ENCODE peak calls at places on chromosomes 2 and 18, in five cellular contexts. W is GM12891, J is NAMALWA, U is nephron progenitor cell, Q is K562. E is an unnamed sample.
A peak's percentile ranks its signal among the peaks of the same experiment; 100 is the strongest.

GRCh38 chr2:120793682-120794403 is 58.2 kb downstream of the GLI2 start:
- DNase-seq in U (no peak), Q (no peak), J (no peak), W (no peak), E (no peak)

GRCh38 chr2:204731996-204732395 is 186.7 kb downstream of the PARD3B start:
- DNase-seq in J (no peak), U (no peak), W (no peak), Q (no peak), E (no peak)

GRCh38 chr2:240628507-240629418 is 3.5 kb downstream of the GPR35 start:
- DNase-seq in Q (no peak), W (no peak), U (no peak), J (no peak), E (no peak)

GRCh38 chr18:3402962-3403585 is 46.9 kb upstream of the TGIF1 start:
- DNase-seq in U (no peak), J (peak; percentile 26), W (no peak), Q (no peak), E (no peak)

GRCh38 chr2:223010641-223011040 is 41.3 kb upstream of the KCNE4 start:
- DNase-seq in U (no peak), W (no peak), J (no peak), Q (no peak), E (no peak)

GRCh38 chr2:177547122-177547521 is 154.5 kb downstream of the AGPS start:
- DNase-seq in W (peak; percentile 17), U (no peak), Q (no peak), J (no peak), E (no peak)

GRCh38 chr2:38581193-38582147 is 21.3 kb downstream of the HNRNPLL start:
- DNase-seq in Q (peak; percentile 29), J (peak; percentile 83), U (peak; percentile 46), W (no peak), E (no peak)

GRCh38 chr18:58604301-58604700 is 24.6 kb downstream of the ALPK2 start:
- DNase-seq in J (no peak), W (no peak), U (no peak), Q (no peak), E (no peak)

GRCh38 chr18:80033181-80034067 is 810 bp upstream of the RBFA start:
- DNase-seq in U (no peak), Q (peak; percentile 18), W (no peak), J (peak; percentile 96), E (no peak)

GRCh38 chr2:44335806-44336538 is 25.3 kb downstream of the PREPL start:
- DNase-seq in Q (no peak), U (no peak), J (no peak), W (no peak), E (no peak)

GRCh38 chr2:209441541-209441940 is 17.7 kb downstream of the MAP2 start:
- DNase-seq in U (no peak), Q (no peak), J (no peak), W (no peak), E (no peak)

E was measured in substantia nigra.